ENCODE peak calls at places on chromosomes 4 and X, in four cellular contexts. F is hepatocyte, P is GM23248, K is mammary epithelial cell. T is an unnamed sample.

GRCh38 chrX:134642394-134642793 is 15.9 kb downstream of the PLAC1 start:
- DNase-seq in F (no peak), K (no peak), P (no peak), T (no peak)

GRCh38 chrX:100939336-100939735 is 10.6 kb upstream of the XKRX start:
- DNase-seq in K (no peak), P (no peak), F (no peak), T (no peak)

GRCh38 chrX:107610667-107611066 is 17.6 kb upstream of the PRPS1 start:
- DNase-seq in P (no peak), F (no peak), K (no peak), T (no peak)

GRCh38 chrX:3712080-3712869 is 1.2 kb downstream of the PRKX start:
- DNase-seq in F (peak; percentile 21), K (peak; percentile 32), P (peak; percentile 34), T (peak; percentile 45)

GRCh38 chr4:4673070-4673469 is 131.2 kb upstream of the STX18 start:
- DNase-seq in K (no peak), P (peak; percentile 88), F (peak; percentile 32), T (peak; percentile 51)

GRCh38 chr4:3765271-3766206 is 646 bp upstream of the ADRA2C start:
- DNase-seq in K (peak; percentile 33), F (peak; percentile 82), P (peak; percentile 77), T (peak; percentile 18)

GRCh38 chr4:98716796-98717195 is 58.4 kb upstream of the TSPAN5 start:
- DNase-seq in F (no peak), K (no peak), P (no peak), T (no peak)

GRCh38 chrX:110402091-110402854 is 43.6 kb downstream of the RTL9 start:
- DNase-seq in K (peak; percentile 79), F (peak; percentile 35), P (peak; percentile 86), T (peak; percentile 69)

GRCh38 chr4:130393246-130394041 is 1297.5 kb downstream of the C4orf33 start:
- DNase-seq in F (no peak), P (peak; percentile 2), K (no peak), T (peak; percentile 80)

GRCh38 chr4:71026086-71026485 is 32.6 kb downstream of the DCK start:
- DNase-seq in K (peak; percentile 35), F (peak; percentile 47), P (peak; percentile 88), T (peak; percentile 80)

GRCh38 chr4:109998867-109999303 is 86.2 kb downstream of the EGF start:
- DNase-seq in P (peak; percentile 68), F (peak; percentile 74), K (peak; percentile 44), T (peak; percentile 71)

GRCh38 chr4:121711263-121712000 is 14.7 kb upstream of the ANXA5 start:
- DNase-seq in P (peak; percentile 99), F (peak; percentile 92), K (peak; percentile 87), T (peak; percentile 96)

GRCh38 chr4:111494471-111494870 is 650.8 kb upstream of the FAM241A start:
- DNase-seq in F (no peak), P (peak; percentile 39), K (no peak), T (peak; percentile 89)

GRCh38 chrX:153075366-153075765 is 3.1 kb downstream of the PNMA6A start:
- DNase-seq in K (no peak), P (no peak), F (no peak), T (no peak)

GRCh38 chr4:14749910-14750309 is 252.4 kb upstream of the CPEB2 start:
- DNase-seq in K (peak; percentile 47), F (peak; percentile 16), P (peak; percentile 30), T (peak; percentile 45)

GRCh38 chrX:9644335-9644734 is 121.3 kb downstream of the GPR143 start:
- DNase-seq in P (no peak), K (no peak), F (no peak), T (no peak)

GRCh38 chrX:150160656-150161055 is 202.5 kb upstream of the MAMLD1 start:
- DNase-seq in F (no peak), K (no peak), P (no peak), T (no peak)

GRCh38 chrX:133776072-133776471 is 209.3 kb downstream of the GPC3 start:
- DNase-seq in P (no peak), F (no peak), K (no peak), T (no peak)

GRCh38 chr4:28287837-28288236 is 1427.2 kb downstream of the STIM2 start:
- DNase-seq in P (peak; percentile 97), K (peak; percentile 97), F (peak; percentile 15), T (peak; percentile 83)

GRCh38 chr4:54660591-54660990 is 2.8 kb downstream of the KIT start:
- DNase-seq in K (no peak), P (peak; percentile 78), F (no peak), T (no peak)

GRCh38 chr4:190017357-190018200 is 9.5 kb downstream of the FRG2 start:
- DNase-seq in K (no peak), P (peak; percentile 21), F (peak; percentile 7), T (no peak)
- TF ChIP-seq EZH2 in K (peak; percentile 85), P (peak; percentile 88), F (no peak), T (peak; percentile 65)

DNA sequence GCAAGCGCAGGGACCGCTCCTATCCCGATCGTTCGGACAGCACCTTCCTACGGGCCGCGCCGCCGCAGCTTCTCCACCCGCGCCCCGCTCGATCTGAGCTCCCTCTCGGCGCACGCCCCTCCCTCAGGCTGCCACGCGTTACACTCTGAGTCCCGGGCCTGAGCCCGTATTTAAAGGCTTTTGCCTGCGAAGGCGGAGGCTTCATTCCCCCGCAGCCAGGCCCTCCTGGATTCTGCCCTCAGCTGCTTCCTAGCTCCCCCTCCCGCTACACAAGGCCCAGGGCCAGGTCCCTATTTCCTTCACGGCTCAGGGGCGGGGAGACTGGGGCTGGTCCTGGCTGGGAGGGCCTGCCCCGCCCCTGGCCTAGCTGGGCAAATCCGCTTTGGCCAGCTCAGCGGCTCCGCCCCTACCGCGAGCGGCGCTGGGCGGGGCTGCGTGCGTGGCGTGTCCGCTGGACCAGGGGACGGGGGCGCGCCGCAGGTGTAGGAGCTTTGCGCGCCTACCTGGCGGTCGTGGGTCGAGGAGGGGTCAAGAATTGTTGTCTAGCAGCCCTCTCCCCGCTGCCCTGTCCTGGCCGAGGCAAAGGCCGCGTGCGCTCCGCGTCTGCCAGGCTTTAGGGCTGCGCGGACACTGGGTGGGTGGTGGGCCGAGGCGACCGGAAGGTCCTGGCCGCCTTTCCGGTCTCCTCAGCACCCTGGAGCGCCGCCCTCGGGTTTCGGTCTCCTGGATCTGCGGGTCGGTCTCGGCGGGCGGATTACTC is at the start of gene UGDH:
- DNase-seq in F (peak; percentile 99), K (peak; percentile 98), P (peak; percentile 100), T (peak; percentile 99)
- H3K79me2 ChIP-seq in F (peaks cover 74% of the 10 kb centered on the region), K (peaks cover 49% of the 10 kb centered on the region), P (peaks cover 75% of the 10 kb centered on the region), T (peaks cover 48% of the 10 kb centered on the region)

GRCh38 chrX:42948723-42949122 is 170.8 kb upstream of the PPP1R2C start:
- DNase-seq in P (no peak), F (no peak), K (no peak), T (no peak)
- H3K4me1 ChIP-seq in P (no peaks in the 10 kb centered on the region), F (no peaks in the 10 kb centered on the region), K (peaks cover 4% of the 10 kb centered on the region), T (no peaks in the 10 kb centered on the region)

GRCh38 chr4:7857238-7857701 is 82.4 kb downstream of the AFAP1 start:
- DNase-seq in K (peak; percentile 57), F (no peak), P (peak; percentile 91), T (peak; percentile 97)
- TF ChIP-seq EZH2 in K (no peak), F (no peak), P (no peak), T (no peak)

DNA sequence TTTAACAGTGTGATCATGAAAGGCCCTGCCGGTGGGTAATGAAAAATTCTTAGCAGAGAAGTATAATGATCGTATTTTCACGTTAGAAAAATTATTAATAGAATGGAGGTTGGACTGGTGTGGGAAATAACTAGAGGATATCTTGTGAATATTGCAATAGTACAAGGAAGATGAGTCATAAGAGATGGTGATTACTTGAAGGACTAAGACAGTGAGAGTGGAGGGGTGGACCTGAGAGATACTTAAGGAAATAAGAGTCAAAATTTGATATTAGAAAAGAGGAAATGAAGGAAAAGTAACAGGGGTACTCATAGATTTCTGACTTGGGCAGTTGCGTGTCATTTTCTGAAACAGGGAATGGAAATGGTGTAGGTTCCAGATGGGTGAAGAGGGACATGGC is 1.8 kb upstream of the USP53 start:
- DNase-seq in P (peak; percentile 74), K (peak; percentile 53), F (no peak), T (no peak)
- H3K79me2 ChIP-seq in P (peaks cover 26% of the 10 kb centered on the region), K (peaks cover 37% of the 10 kb centered on the region), F (peaks cover 28% of the 10 kb centered on the region), T (peaks cover 26% of the 10 kb centered on the region)

GRCh38 chr4:185837415-185838103 is 25.6 kb upstream of the SORBS2 start:
- DNase-seq in K (no peak), P (no peak), F (no peak), T (no peak)
- H3K4me1 ChIP-seq in K (peaks cover 26% of the 10 kb centered on the region), P (peaks cover 27% of the 10 kb centered on the region), F (peaks cover 51% of the 10 kb centered on the region), T (peaks cover 19% of the 10 kb centered on the region)

DNA sequence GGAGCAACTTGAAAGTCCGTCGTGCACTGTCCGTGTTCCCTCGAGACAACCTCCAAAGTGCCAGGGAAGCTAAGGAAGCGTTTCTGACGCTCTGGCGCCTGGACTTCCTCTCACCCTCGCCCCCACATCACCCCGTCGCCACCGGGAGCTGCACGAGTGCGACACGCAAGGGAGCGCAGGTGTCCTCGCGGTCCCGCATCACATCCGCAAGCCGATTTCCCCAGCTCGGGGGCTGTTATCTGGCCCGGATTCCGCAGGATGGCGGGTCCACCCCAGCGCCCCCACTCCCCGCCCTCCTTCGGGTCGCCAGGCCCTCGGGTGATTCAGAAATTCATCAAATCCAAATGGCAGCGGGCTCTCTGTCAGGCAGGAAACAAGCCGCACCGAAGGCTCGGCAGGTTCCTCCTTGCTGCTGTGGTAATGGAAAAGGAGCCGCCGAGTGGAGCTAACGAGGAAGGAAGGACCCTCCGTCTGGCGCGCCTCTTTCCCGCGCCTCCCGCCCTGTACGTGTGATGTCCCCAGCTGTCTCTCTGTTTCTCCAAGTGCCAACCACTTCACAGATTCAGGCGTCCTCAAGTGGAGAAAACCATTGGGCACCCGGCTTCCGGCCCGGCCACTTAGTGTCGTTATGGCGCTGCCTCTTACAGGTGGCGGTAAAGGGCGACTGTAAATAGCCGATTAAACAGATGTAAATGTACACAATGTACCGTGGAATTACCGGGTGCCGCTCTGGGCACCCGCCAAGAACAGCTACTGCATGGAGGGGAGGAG is 901 bp upstream of the SETD7 start:
- DNase-seq in F (peak; percentile 67), P (peak; percentile 63), K (peak; percentile 37), T (peak; percentile 45)
- TF ChIP-seq EZH2 in F (peak; percentile 20), P (no peak), K (no peak), T (no peak)

T was measured in fibroblast of lung.